ENCODE peak calls at places on chromosome 21, in six cellular contexts. D is PC-3, W is psoas muscle, N is transverse colon, J is heart right ventricle, G is right atrium auricular region. Z is an unnamed sample. For H3K9me3, the result is how much of the 10 kb centered on the place peaks cover.

GRCh38 chr21:46118305-46118870 is 20.5 kb downstream of the COL6A2 start:
- DNase-seq in N (no peak), G (no peak), J (peak), D (no peak), W (peak), Z (peak)

GRCh38 chr21:25639167-25639921 is at the start of gene JAM2:
- DNase-seq in N (peak), W (peak), G (no peak), J (peak), D (no peak), Z (peak)

GRCh38 chr21:26199471-26199870 is 28.9 kb upstream of the APP start:
- DNase-seq in N (no peak), J (no peak), G (no peak), D (no peak), W (no peak), Z (no peak)

GRCh38 chr21:26849428-26850115 is 4.4 kb upstream of the ADAMTS1 start:
- DNase-seq in W (no peak), J (peak), N (no peak), D (peak), G (no peak), Z (no peak)

GRCh38 chr21:29730281-29730680 is 209.5 kb downstream of the GRIK1 start:
- DNase-seq in N (no peak), W (no peak), D (no peak), J (no peak), G (no peak), Z (no peak)

GRCh38 chr21:45319461-45320211 is 31.9 kb upstream of the POFUT2 start:
- DNase-seq in N (no peak), W (peak), D (no peak), J (peak), G (no peak), Z (no peak)

GRCh38 chr21:42672699-42673458 is 19.5 kb downstream of the PDE9A start:
- DNase-seq in W (no peak), G (no peak), J (no peak), N (no peak), D (peak), Z (peak)

GRCh38 chr21:29443398-29444010 is 144.8 kb downstream of the BACH1 start:
- DNase-seq in J (no peak), W (no peak), N (no peak), D (no peak), G (no peak), Z (no peak)

GRCh38 chr21:30251781-30252180 is 31.0 kb downstream of the KRTAP24-1 start:
- DNase-seq in W (no peak), G (no peak), N (no peak), J (no peak), D (peak), Z (no peak)

GRCh38 chr21:16837319-16837718 is 675.5 kb upstream of the CXADR start:
- DNase-seq in G (no peak), N (no peak), W (no peak), D (no peak), J (no peak), Z (no peak)

GRCh38 chr21:44658511-44658910 is 779 bp downstream of the KRTAP12-3 start:
- DNase-seq in W (no peak), G (no peak), D (no peak), J (no peak), N (no peak), Z (no peak)

GRCh38 chr21:44752701-44753235 is 41.4 kb upstream of the TSPEAR start:
- DNase-seq in W (no peak), G (no peak), N (no peak), J (no peak), D (peak), Z (no peak)

GRCh38 chr21:16420086-16420724 is 690.4 kb downstream of the USP25 start:
- DNase-seq in J (peak), W (peak), G (peak), N (no peak), D (no peak), Z (no peak)

GRCh38 chr21:43354016-43354420 is 72.9 kb downstream of the SIK1 start:
- DNase-seq in G (no peak), W (no peak), N (peak), D (no peak), J (no peak), Z (no peak)

GRCh38 chr21:26776320-26777021 is 68.7 kb downstream of the ADAMTS1 start:
- DNase-seq in W (no peak), N (no peak), J (no peak), D (peak), G (no peak), Z (no peak)

GRCh38 chr21:19343711-19344110 is 940.1 kb upstream of the TMPRSS15 start:
- DNase-seq in W (no peak), N (no peak), G (no peak), J (no peak), D (no peak), Z (no peak)

GRCh38 chr21:46617267-46618051 is 12.6 kb upstream of the S100B start:
- DNase-seq in G (no peak), W (no peak), N (no peak), D (peak), J (no peak), Z (no peak)

GRCh38 chr21:44984428-44984791 is 44.6 kb downstream of the SLX9 start:
- DNase-seq in W (peak), N (no peak), G (no peak), J (no peak), D (no peak), Z (peak)

GRCh38 chr21:44695641-44696040 is 1.3 kb upstream of the KRTAP10-12 start:
- DNase-seq in G (peak), W (no peak), N (no peak), D (no peak), J (no peak), Z (no peak)

GRCh38 chr21:45117314-45117713 is 42.9 kb downstream of the ADARB1 start:
- DNase-seq in J (no peak), N (no peak), G (no peak), W (no peak), D (no peak), Z (no peak)

GRCh38 chr21:43262427-43262826 is 93.6 kb downstream of the CRYAA start:
- DNase-seq in N (no peak), W (peak), D (no peak), G (no peak), J (no peak), Z (no peak)

GRCh38 chr21:31397515-31397926 is 53.5 kb upstream of the TIAM1 start:
- DNase-seq in D (no peak), J (no peak), W (no peak), G (no peak), N (peak), Z (no peak)

GRCh38 chr21:45537746-45538291 is 4.4 kb downstream of the SLC19A1 start:
- DNase-seq in G (no peak), N (peak), J (no peak), D (no peak), W (peak), Z (peak)

GRCh38 chr21:40300300-40300699 is 433.1 kb downstream of the PCP4 start:
- DNase-seq in G (no peak), J (no peak), D (no peak), W (no peak), N (no peak), Z (no peak)

GRCh38 chr21:38918629-38919346 is 113.1 kb downstream of the ETS2 start:
- DNase-seq in N (peak), G (no peak), D (no peak), J (no peak), W (no peak), Z (no peak)

DNA sequence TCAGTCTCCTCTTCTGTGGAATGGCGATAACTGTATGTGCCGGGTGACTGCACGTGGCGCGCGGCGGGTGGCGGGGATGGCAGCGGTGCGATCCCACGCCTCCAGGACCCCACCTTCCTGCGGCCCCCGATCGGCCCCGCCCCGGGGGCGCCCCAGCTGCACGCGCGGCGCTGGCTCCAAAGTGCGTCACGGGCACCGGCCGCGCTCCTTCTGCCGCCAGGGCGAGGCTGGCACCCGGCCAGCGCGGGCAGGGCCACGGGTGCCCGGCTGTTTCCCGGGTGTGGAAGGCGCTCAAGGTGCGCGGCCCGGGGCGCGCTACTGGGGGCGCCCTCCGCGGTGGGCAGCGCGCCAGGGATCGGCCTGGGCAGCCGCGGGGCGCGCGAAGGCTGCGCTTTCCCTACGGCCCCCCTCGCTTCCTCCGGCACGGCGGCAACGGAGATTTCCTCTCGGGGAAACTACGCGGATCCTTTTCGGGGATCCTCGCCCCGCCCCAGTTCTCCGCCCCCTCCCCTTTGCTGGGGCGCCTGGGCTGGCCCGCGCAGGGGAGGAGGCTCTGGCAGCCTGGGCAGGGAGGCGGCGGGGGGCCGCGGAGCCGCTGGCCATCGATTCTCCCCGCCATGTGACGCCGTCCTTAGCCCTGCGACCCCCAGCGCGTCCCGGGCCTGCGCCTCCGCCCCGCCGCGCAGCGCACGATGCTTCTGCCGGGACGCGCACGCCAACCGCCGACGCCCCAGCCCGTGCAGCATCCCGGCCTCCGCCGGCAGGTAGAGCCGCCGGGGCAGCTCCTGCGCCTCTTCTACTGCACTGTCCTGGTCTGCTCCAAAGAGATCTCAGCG is at the start of gene EVA1C:
- DNase-seq in N (peak), G (no peak), D (peak), W (peak), J (peak), Z (peak)
- H3K4me3 ChIP-seq in N (peak), G (peak), D (peak), W (peak), J (peak), Z (peak)

DNA sequence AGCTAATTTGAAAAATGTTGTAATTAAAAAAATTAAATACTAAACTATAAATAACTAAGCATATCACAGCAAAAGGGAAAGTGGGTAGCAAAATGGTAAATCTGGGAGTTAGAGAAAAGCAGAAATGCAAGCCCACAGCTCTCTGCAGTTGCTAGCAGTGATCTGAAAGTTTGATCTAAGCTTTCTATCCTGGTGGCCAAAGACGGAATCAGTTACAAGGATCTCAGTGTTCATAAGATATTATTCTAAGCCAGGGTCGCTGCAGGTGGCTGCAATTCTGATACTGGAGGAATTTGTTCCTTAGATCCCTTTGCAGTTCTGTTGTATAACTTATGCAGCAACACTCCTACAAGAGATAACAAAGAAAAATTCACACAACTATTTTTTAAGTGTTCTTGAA is 363.7 kb downstream of the SETD4 start:
- DNase-seq in D (no peak), W (no peak), N (no peak), J (no peak), G (no peak), Z (no peak)
- TF ChIP-seq CTCF in D (no peak), W (no peak), N (no peak), J (no peak), G (no peak), Z (peak)

GRCh38 chr21:7947422-7947821 is 2574.0 kb upstream of the TPTE start:
- DNase-seq in D (no peak), W (no peak), N (no peak), J (no peak), G (no peak), Z (no peak)
- H3K9me3 ChIP-seq in D (half or more), W (half or more), N (half or more), J (half or more), G (half or more), Z (half or more)

GRCh38 chr21:37564341-37564923 is 197.9 kb downstream of the DYRK1A start:
- DNase-seq in W (peak), J (peak), D (peak), N (peak), G (peak), Z (peak)

GRCh38 chr21:37563641-37564340 is 197.2 kb downstream of the DYRK1A start:
- DNase-seq in D (peak), W (peak), J (peak), G (peak), N (peak), Z (peak)

GRCh38 chr21:37561941-37562919 is 195.7 kb downstream of the DYRK1A start:
- DNase-seq in W (no peak), D (no peak), N (no peak), G (no peak), J (no peak), Z (no peak)

GRCh38 chr21:37561506-37561905 is 194.9 kb downstream of the DYRK1A start:
- DNase-seq in W (no peak), N (no peak), J (no peak), G (no peak), D (no peak), Z (no peak)

DNA sequence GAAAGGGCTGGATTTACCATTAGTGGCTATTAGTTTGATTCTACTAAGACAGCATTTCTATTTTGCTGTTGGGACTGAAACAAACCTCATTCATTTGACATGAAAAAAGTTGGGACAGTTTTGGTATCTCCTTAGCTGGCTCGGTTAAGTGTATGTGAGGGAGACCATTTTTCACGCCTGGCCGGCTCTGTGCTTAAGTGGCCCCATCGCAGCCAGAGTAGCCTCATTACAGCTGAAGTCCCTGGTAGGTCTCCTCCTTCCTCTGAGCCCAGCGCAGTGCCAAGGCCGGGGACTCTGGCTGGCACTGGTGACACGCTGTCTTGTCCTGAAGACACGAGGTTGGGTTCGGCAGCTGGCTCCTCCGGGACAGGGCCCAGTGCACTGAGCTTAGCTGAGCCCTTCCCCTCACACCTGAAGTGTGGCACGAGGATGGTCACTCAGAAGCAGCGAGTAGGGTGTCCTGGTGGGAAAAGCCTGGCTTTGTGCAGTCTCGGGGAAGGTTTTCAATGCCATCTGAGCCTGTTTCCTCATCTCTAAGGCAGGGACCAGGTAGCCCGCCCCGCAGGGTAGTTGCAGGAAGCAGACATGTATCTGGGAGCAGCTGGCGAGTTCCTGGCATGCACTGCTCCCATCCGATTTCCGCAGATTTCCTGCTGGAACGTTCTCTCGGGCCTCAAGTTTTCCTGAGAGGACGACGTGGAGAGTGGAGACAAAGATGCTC is 196.5 kb downstream of the DYRK1A start:
- DNase-seq in G (no peak), J (peak), N (peak), W (peak), D (no peak), Z (no peak)
- H3K4me3 ChIP-seq in G (peak), J (peak), N (peak), W (peak), D (peak), Z (peak)

Z was measured in left lung.